ENCODE peak calls at places on chromosomes 7 and 10, in six cellular contexts. One of them, this sample, is unnamed.

GRCh38 chr7:66629222-66629658 is 559 bp downstream of the KCTD7 start:
- DNase-seq in hepatocyte: no peak
- DNase-seq in IMR-90: no peak
- DNase-seq in fibroblast of pulmonary artery: no peak
- DNase-seq in activated CD8-positive, alpha-beta T cell treated with anti-CD3 and anti-CD28 coated beads for 36 hours: no peak
- DNase-seq in psoas muscle: no peak
- DNase-seq in this sample: no peak

GRCh38 chr7:36019966-36020365 is 133.1 kb upstream of the EEPD1 start:
- DNase-seq in hepatocyte: no peak
- DNase-seq in IMR-90: no peak
- DNase-seq in fibroblast of pulmonary artery: no peak
- DNase-seq in activated CD8-positive, alpha-beta T cell treated with anti-CD3 and anti-CD28 coated beads for 36 hours: no peak
- DNase-seq in psoas muscle: no peak
- DNase-seq in this sample: no peak

GRCh38 chr10:120981601-120982381 is 130.6 kb downstream of the WDR11 start:
- DNase-seq in hepatocyte: no peak
- DNase-seq in IMR-90: no peak
- DNase-seq in fibroblast of pulmonary artery: no peak
- DNase-seq in activated CD8-positive, alpha-beta T cell treated with anti-CD3 and anti-CD28 coated beads for 36 hours: no peak
- DNase-seq in psoas muscle: no peak
- DNase-seq in this sample: no peak

GRCh38 chr10:34297551-34298370 is 517.3 kb downstream of the PARD3 start:
- DNase-seq in hepatocyte: peak
- DNase-seq in IMR-90: peak
- DNase-seq in fibroblast of pulmonary artery: no peak
- DNase-seq in activated CD8-positive, alpha-beta T cell treated with anti-CD3 and anti-CD28 coated beads for 36 hours: no peak
- DNase-seq in psoas muscle: no peak
- DNase-seq in this sample: no peak

GRCh38 chr7:38027884-38028455 is 107.5 kb downstream of the EPDR1 start:
- DNase-seq in hepatocyte: no peak
- DNase-seq in IMR-90: no peak
- DNase-seq in fibroblast of pulmonary artery: no peak
- DNase-seq in activated CD8-positive, alpha-beta T cell treated with anti-CD3 and anti-CD28 coated beads for 36 hours: no peak
- DNase-seq in psoas muscle: no peak
- DNase-seq in this sample: no peak

GRCh38 chr7:124773339-124773738 is 7.7 kb upstream of the GPR37 start:
- DNase-seq in hepatocyte: no peak
- DNase-seq in IMR-90: no peak
- DNase-seq in fibroblast of pulmonary artery: no peak
- DNase-seq in activated CD8-positive, alpha-beta T cell treated with anti-CD3 and anti-CD28 coated beads for 36 hours: no peak
- DNase-seq in psoas muscle: no peak
- DNase-seq in this sample: no peak

GRCh38 chr10:74400186-74400585 is 249.2 kb downstream of the ADK start:
- DNase-seq in hepatocyte: no peak
- DNase-seq in IMR-90: no peak
- DNase-seq in fibroblast of pulmonary artery: no peak
- DNase-seq in activated CD8-positive, alpha-beta T cell treated with anti-CD3 and anti-CD28 coated beads for 36 hours: no peak
- DNase-seq in psoas muscle: no peak
- DNase-seq in this sample: no peak

GRCh38 chr10:118669020-118669766 is 73.7 kb upstream of the PRLHR start:
- DNase-seq in hepatocyte: no peak
- DNase-seq in IMR-90: peak
- DNase-seq in fibroblast of pulmonary artery: peak
- DNase-seq in activated CD8-positive, alpha-beta T cell treated with anti-CD3 and anti-CD28 coated beads for 36 hours: peak
- DNase-seq in psoas muscle: no peak
- DNase-seq in this sample: no peak

GRCh38 chr7:45235905-45236304 is 78.3 kb downstream of the RAMP3 start:
- DNase-seq in hepatocyte: no peak
- DNase-seq in IMR-90: no peak
- DNase-seq in fibroblast of pulmonary artery: no peak
- DNase-seq in activated CD8-positive, alpha-beta T cell treated with anti-CD3 and anti-CD28 coated beads for 36 hours: no peak
- DNase-seq in psoas muscle: no peak
- DNase-seq in this sample: no peak

GRCh38 chr7:156060925-156061324 is 248.7 kb upstream of the SHH start:
- DNase-seq in hepatocyte: no peak
- DNase-seq in IMR-90: no peak
- DNase-seq in fibroblast of pulmonary artery: no peak
- DNase-seq in activated CD8-positive, alpha-beta T cell treated with anti-CD3 and anti-CD28 coated beads for 36 hours: no peak
- DNase-seq in psoas muscle: no peak
- DNase-seq in this sample: no peak

GRCh38 chr10:118615888-118616287 is 20.4 kb upstream of the PRLHR start:
- DNase-seq in hepatocyte: no peak
- DNase-seq in IMR-90: peak
- DNase-seq in fibroblast of pulmonary artery: no peak
- DNase-seq in activated CD8-positive, alpha-beta T cell treated with anti-CD3 and anti-CD28 coated beads for 36 hours: no peak
- DNase-seq in psoas muscle: no peak
- DNase-seq in this sample: no peak

GRCh38 chr10:12194752-12195271 is 879 bp downstream of the NUDT5 start:
- DNase-seq in hepatocyte: peak
- DNase-seq in IMR-90: peak
- DNase-seq in fibroblast of pulmonary artery: peak
- DNase-seq in activated CD8-positive, alpha-beta T cell treated with anti-CD3 and anti-CD28 coated beads for 36 hours: peak
- DNase-seq in psoas muscle: peak
- DNase-seq in this sample: peak

GRCh38 chr7:32194537-32194936 is 124.3 kb upstream of the PDE1C start:
- DNase-seq in hepatocyte: no peak
- DNase-seq in IMR-90: no peak
- DNase-seq in fibroblast of pulmonary artery: no peak
- DNase-seq in activated CD8-positive, alpha-beta T cell treated with anti-CD3 and anti-CD28 coated beads for 36 hours: no peak
- DNase-seq in psoas muscle: no peak
- DNase-seq in this sample: no peak

GRCh38 chr10:92544296-92544695 is 29.6 kb downstream of the IDE start:
- DNase-seq in hepatocyte: no peak
- DNase-seq in IMR-90: peak
- DNase-seq in fibroblast of pulmonary artery: peak
- DNase-seq in activated CD8-positive, alpha-beta T cell treated with anti-CD3 and anti-CD28 coated beads for 36 hours: peak
- DNase-seq in psoas muscle: no peak
- DNase-seq in this sample: no peak

GRCh38 chr10:17175551-17175950 is 25.9 kb downstream of the TRDMT1 start:
- DNase-seq in hepatocyte: no peak
- DNase-seq in IMR-90: peak
- DNase-seq in fibroblast of pulmonary artery: peak
- DNase-seq in activated CD8-positive, alpha-beta T cell treated with anti-CD3 and anti-CD28 coated beads for 36 hours: peak
- DNase-seq in psoas muscle: no peak
- DNase-seq in this sample: no peak

GRCh38 chr10:79385804-79386531 is 38.7 kb downstream of the PPIF start:
- DNase-seq in hepatocyte: no peak
- DNase-seq in IMR-90: no peak
- DNase-seq in fibroblast of pulmonary artery: no peak
- DNase-seq in activated CD8-positive, alpha-beta T cell treated with anti-CD3 and anti-CD28 coated beads for 36 hours: no peak
- DNase-seq in psoas muscle: no peak
- DNase-seq in this sample: peak
- TF ChIP-seq CTCF in hepatocyte: no peak
- TF ChIP-seq CTCF in IMR-90: no peak
- TF ChIP-seq CTCF in fibroblast of pulmonary artery: no peak
- TF ChIP-seq CTCF in activated CD8-positive, alpha-beta T cell treated with anti-CD3 and anti-CD28 coated beads for 36 hours: no peak
- TF ChIP-seq CTCF in psoas muscle: no peak
- TF ChIP-seq CTCF in this sample: no peak

GRCh38 chr7:134882481-134882880 is 103.0 kb downstream of the CALD1 start:
- DNase-seq in hepatocyte: no peak
- DNase-seq in IMR-90: no peak
- DNase-seq in fibroblast of pulmonary artery: no peak
- DNase-seq in activated CD8-positive, alpha-beta T cell treated with anti-CD3 and anti-CD28 coated beads for 36 hours: no peak
- DNase-seq in psoas muscle: no peak
- DNase-seq in this sample: no peak

GRCh38 chr7:134879815-134880475 is 100.5 kb downstream of the CALD1 start:
- DNase-seq in hepatocyte: no peak
- DNase-seq in IMR-90: no peak
- DNase-seq in fibroblast of pulmonary artery: no peak
- DNase-seq in activated CD8-positive, alpha-beta T cell treated with anti-CD3 and anti-CD28 coated beads for 36 hours: no peak
- DNase-seq in psoas muscle: no peak
- DNase-seq in this sample: no peak

GRCh38 chr7:134874407-134874806 is 95.0 kb downstream of the CALD1 start:
- DNase-seq in hepatocyte: no peak
- DNase-seq in IMR-90: no peak
- DNase-seq in fibroblast of pulmonary artery: no peak
- DNase-seq in activated CD8-positive, alpha-beta T cell treated with anti-CD3 and anti-CD28 coated beads for 36 hours: no peak
- DNase-seq in psoas muscle: no peak
- DNase-seq in this sample: no peak

GRCh38 chr7:134875867-134876266 is 96.4 kb downstream of the CALD1 start:
- DNase-seq in hepatocyte: no peak
- DNase-seq in IMR-90: peak
- DNase-seq in fibroblast of pulmonary artery: peak
- DNase-seq in activated CD8-positive, alpha-beta T cell treated with anti-CD3 and anti-CD28 coated beads for 36 hours: no peak
- DNase-seq in psoas muscle: no peak
- DNase-seq in this sample: no peak

GRCh38 chr7:134878731-134879295 is 99.4 kb downstream of the CALD1 start:
- DNase-seq in hepatocyte: no peak
- DNase-seq in IMR-90: no peak
- DNase-seq in fibroblast of pulmonary artery: no peak
- DNase-seq in activated CD8-positive, alpha-beta T cell treated with anti-CD3 and anti-CD28 coated beads for 36 hours: no peak
- DNase-seq in psoas muscle: no peak
- DNase-seq in this sample: no peak
- TF ChIP-seq CTCF in hepatocyte: no peak
- TF ChIP-seq CTCF in IMR-90: no peak
- TF ChIP-seq CTCF in fibroblast of pulmonary artery: no peak
- TF ChIP-seq CTCF in activated CD8-positive, alpha-beta T cell treated with anti-CD3 and anti-CD28 coated beads for 36 hours: no peak
- TF ChIP-seq CTCF in psoas muscle: no peak
- TF ChIP-seq CTCF in this sample: no peak

GRCh38 chr10:30493609-30494530 is 59.9 kb downstream of the MAP3K8 start:
- DNase-seq in hepatocyte: no peak
- DNase-seq in IMR-90: peak
- DNase-seq in fibroblast of pulmonary artery: peak
- DNase-seq in activated CD8-positive, alpha-beta T cell treated with anti-CD3 and anti-CD28 coated beads for 36 hours: peak
- DNase-seq in psoas muscle: peak
- DNase-seq in this sample: no peak
- TF ChIP-seq CTCF in hepatocyte: no peak
- TF ChIP-seq CTCF in IMR-90: no peak
- TF ChIP-seq CTCF in fibroblast of pulmonary artery: peak
- TF ChIP-seq CTCF in activated CD8-positive, alpha-beta T cell treated with anti-CD3 and anti-CD28 coated beads for 36 hours: no peak
- TF ChIP-seq CTCF in psoas muscle: no peak
- TF ChIP-seq CTCF in this sample: peak

GRCh38 chr10:48333856-48334255 is 27.4 kb downstream of the MAPK8 start:
- DNase-seq in hepatocyte: no peak
- DNase-seq in IMR-90: peak
- DNase-seq in fibroblast of pulmonary artery: no peak
- DNase-seq in activated CD8-positive, alpha-beta T cell treated with anti-CD3 and anti-CD28 coated beads for 36 hours: no peak
- DNase-seq in psoas muscle: peak
- DNase-seq in this sample: no peak
- TF ChIP-seq CTCF in hepatocyte: no peak
- TF ChIP-seq CTCF in IMR-90: no peak
- TF ChIP-seq CTCF in fibroblast of pulmonary artery: no peak
- TF ChIP-seq CTCF in activated CD8-positive, alpha-beta T cell treated with anti-CD3 and anti-CD28 coated beads for 36 hours: no peak
- TF ChIP-seq CTCF in psoas muscle: no peak
- TF ChIP-seq CTCF in this sample: no peak

DNA sequence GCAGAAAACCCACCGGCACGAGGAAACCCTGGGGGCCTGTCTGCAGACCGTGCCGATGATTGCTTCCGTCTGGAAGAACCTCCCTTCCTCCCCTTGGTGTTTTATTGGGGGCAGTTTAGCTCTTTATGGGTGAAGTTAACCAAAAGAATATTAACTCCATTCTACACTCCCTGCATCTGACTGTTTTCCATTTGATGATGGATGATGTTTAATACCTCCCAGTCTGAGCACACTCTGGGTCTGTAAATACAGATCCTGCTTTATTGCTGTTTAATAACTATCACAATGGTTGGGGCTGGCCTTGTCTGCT is 185.5 kb downstream of the MAD1L1 start:
- DNase-seq in hepatocyte: peak
- DNase-seq in IMR-90: no peak
- DNase-seq in fibroblast of pulmonary artery: no peak
- DNase-seq in activated CD8-positive, alpha-beta T cell treated with anti-CD3 and anti-CD28 coated beads for 36 hours: no peak
- DNase-seq in psoas muscle: peak
- DNase-seq in this sample: no peak
- TF ChIP-seq CTCF in hepatocyte: no peak
- TF ChIP-seq CTCF in IMR-90: no peak
- TF ChIP-seq CTCF in fibroblast of pulmonary artery: no peak
- TF ChIP-seq CTCF in activated CD8-positive, alpha-beta T cell treated with anti-CD3 and anti-CD28 coated beads for 36 hours: no peak
- TF ChIP-seq CTCF in psoas muscle: no peak
- TF ChIP-seq CTCF in this sample: no peak

DNA sequence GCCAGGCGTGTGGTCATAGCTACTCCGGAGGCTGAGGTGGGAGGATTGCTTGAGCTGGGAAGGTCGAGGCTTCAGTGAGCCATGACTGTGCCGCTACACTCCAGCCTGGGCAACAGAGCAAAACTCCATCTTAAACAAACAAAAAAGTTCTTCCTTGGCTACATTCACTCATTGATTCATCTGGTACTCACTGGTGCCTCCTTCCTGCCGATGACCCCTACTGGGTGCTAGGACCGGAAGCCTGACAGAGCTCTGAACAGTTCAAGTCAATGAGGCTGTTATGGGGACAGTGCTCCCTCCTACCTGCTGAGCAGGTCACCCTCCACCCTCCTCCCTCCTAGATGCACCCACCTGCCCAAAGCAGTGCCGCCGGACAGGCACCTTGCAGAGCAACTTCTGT is 4.9 kb downstream of the PCOLCE start:
- DNase-seq in hepatocyte: no peak
- DNase-seq in IMR-90: peak
- DNase-seq in fibroblast of pulmonary artery: no peak
- DNase-seq in activated CD8-positive, alpha-beta T cell treated with anti-CD3 and anti-CD28 coated beads for 36 hours: no peak
- DNase-seq in psoas muscle: no peak
- DNase-seq in this sample: no peak
- TF ChIP-seq CTCF in hepatocyte: no peak
- TF ChIP-seq CTCF in IMR-90: no peak
- TF ChIP-seq CTCF in fibroblast of pulmonary artery: no peak
- TF ChIP-seq CTCF in activated CD8-positive, alpha-beta T cell treated with anti-CD3 and anti-CD28 coated beads for 36 hours: no peak
- TF ChIP-seq CTCF in psoas muscle: no peak
- TF ChIP-seq CTCF in this sample: no peak

GRCh38 chr10:43199684-43200537 is 61.7 kb downstream of the CSGALNACT2 start:
- DNase-seq in hepatocyte: no peak
- DNase-seq in IMR-90: no peak
- DNase-seq in fibroblast of pulmonary artery: no peak
- DNase-seq in activated CD8-positive, alpha-beta T cell treated with anti-CD3 and anti-CD28 coated beads for 36 hours: no peak
- DNase-seq in psoas muscle: no peak
- DNase-seq in this sample: no peak
- TF ChIP-seq CTCF in hepatocyte: no peak
- TF ChIP-seq CTCF in IMR-90: no peak
- TF ChIP-seq CTCF in fibroblast of pulmonary artery: no peak
- TF ChIP-seq CTCF in activated CD8-positive, alpha-beta T cell treated with anti-CD3 and anti-CD28 coated beads for 36 hours: no peak
- TF ChIP-seq CTCF in psoas muscle: no peak
- TF ChIP-seq CTCF in this sample: no peak

DNA sequence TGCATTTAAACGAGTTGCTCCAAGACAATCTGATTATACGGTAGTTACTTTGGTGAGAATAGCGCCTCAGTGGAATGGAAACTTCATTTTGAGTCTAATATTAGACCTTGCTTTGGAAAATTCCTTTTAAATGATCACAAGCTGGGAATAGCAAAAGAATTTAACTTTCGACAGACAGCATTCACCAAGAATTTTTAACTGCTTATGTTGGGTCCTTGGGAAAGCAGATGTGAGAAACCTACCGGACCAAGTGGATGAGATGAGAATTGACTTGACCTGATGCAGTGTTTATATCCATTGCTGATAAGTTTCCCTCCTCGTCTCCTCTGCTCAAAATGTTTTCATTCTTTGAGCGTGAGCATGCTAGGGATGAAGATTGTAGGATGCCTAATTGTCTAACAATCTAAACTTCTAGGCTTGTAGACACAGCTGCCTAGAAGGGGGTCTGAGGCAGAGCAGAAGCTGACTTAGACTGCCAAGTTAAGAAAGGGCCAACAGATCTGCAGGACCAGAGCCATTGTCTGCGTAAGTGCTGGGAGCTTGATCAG is 126.9 kb downstream of the CNNM2 start:
- DNase-seq in hepatocyte: no peak
- DNase-seq in IMR-90: peak
- DNase-seq in fibroblast of pulmonary artery: peak
- DNase-seq in activated CD8-positive, alpha-beta T cell treated with anti-CD3 and anti-CD28 coated beads for 36 hours: no peak
- DNase-seq in psoas muscle: no peak
- DNase-seq in this sample: no peak
- TF ChIP-seq CTCF in hepatocyte: no peak
- TF ChIP-seq CTCF in IMR-90: no peak
- TF ChIP-seq CTCF in fibroblast of pulmonary artery: no peak
- TF ChIP-seq CTCF in activated CD8-positive, alpha-beta T cell treated with anti-CD3 and anti-CD28 coated beads for 36 hours: no peak
- TF ChIP-seq CTCF in psoas muscle: no peak
- TF ChIP-seq CTCF in this sample: no peak

GRCh38 chr7:137546671-137547070 is 203.1 kb upstream of the PTN start:
- DNase-seq in hepatocyte: no peak
- DNase-seq in IMR-90: peak
- DNase-seq in fibroblast of pulmonary artery: peak
- DNase-seq in activated CD8-positive, alpha-beta T cell treated with anti-CD3 and anti-CD28 coated beads for 36 hours: no peak
- DNase-seq in psoas muscle: no peak
- DNase-seq in this sample: no peak
- TF ChIP-seq CTCF in hepatocyte: no peak
- TF ChIP-seq CTCF in IMR-90: no peak
- TF ChIP-seq CTCF in fibroblast of pulmonary artery: no peak
- TF ChIP-seq CTCF in activated CD8-positive, alpha-beta T cell treated with anti-CD3 and anti-CD28 coated beads for 36 hours: no peak
- TF ChIP-seq CTCF in psoas muscle: no peak
- TF ChIP-seq CTCF in this sample: no peak

This sample was measured in body of pancreas.